ENCODE peak calls at places on chromosomes 6 and 20, in four cellular contexts. Z is MM.1S, J is ovary, P is pancreas. Y is an unnamed sample. For H3K9me3, the result is how much of the 10 kb centered on the place peaks cover.

GRCh38 chr6:46776070-46776752 is 17.0 kb upstream of the MEP1A start:
- DNase-seq in Z (no peak), J (no peak), P (no peak), Y (no peak)

GRCh38 chr6:110561708-110562107 is 85.3 kb upstream of the SLC22A16 start:
- DNase-seq in Z (no peak), J (no peak), P (no peak), Y (no peak)

GRCh38 chr6:151695181-151695580 is 112.3 kb upstream of the ESR1 start:
- DNase-seq in Z (no peak), J (no peak), P (no peak), Y (no peak)

GRCh38 chr20:58161192-58161591 is 67.3 kb downstream of the ANKRD60 start:
- DNase-seq in Z (no peak), J (no peak), P (no peak), Y (no peak)

GRCh38 chr20:50274570-50275430 is 84.2 kb downstream of the CEBPB start:
- DNase-seq in Z (no peak), J (no peak), P (no peak), Y (peak)

GRCh38 chr6:96001891-96002575 is 13.7 kb upstream of the FUT9 start:
- DNase-seq in Z (no peak), J (no peak), P (peak), Y (no peak)

GRCh38 chr6:37288247-37288646 is 30.3 kb upstream of the TMEM217 start:
- DNase-seq in Z (no peak), J (no peak), P (no peak), Y (no peak)

GRCh38 chr6:811806-812205 is 118.9 kb upstream of the EXOC2 start:
- DNase-seq in Z (no peak), J (no peak), P (no peak), Y (no peak)

GRCh38 chr6:148751233-148751632 is 4.4 kb downstream of the UST start:
- DNase-seq in Z (no peak), J (no peak), P (no peak), Y (no peak)

GRCh38 chr20:40571625-40572024 is 117.4 kb downstream of the MAFB start:
- DNase-seq in Z (no peak), J (no peak), P (no peak), Y (peak)

GRCh38 chr6:14444296-14444993 is 326.9 kb downstream of the CD83 start:
- DNase-seq in Z (no peak), J (no peak), P (no peak), Y (no peak)

GRCh38 chr20:53547664-53548239 is 45.9 kb downstream of the ZNF217 start:
- DNase-seq in Z (peak), J (peak), P (no peak), Y (peak)

GRCh38 chr6:7338031-7338430 is 25.0 kb upstream of the SSR1 start:
- DNase-seq in Z (no peak), J (no peak), P (no peak), Y (no peak)

GRCh38 chr6:397056-397455 is 5.5 kb downstream of the IRF4 start:
- DNase-seq in Z (no peak), J (no peak), P (no peak), Y (no peak)

GRCh38 chr6:152981989-152982767 is 663 bp downstream of the FBXO5 start:
- DNase-seq in Z (no peak), J (peak), P (peak), Y (peak)

GRCh38 chr20:51565741-51566140 is 23.2 kb upstream of the NFATC2 start:
- DNase-seq in Z (peak), J (no peak), P (no peak), Y (no peak)

GRCh38 chr6:135537782-135538301 is 40.3 kb upstream of the AHI1 start:
- DNase-seq in Z (peak), J (no peak), P (no peak), Y (no peak)

GRCh38 chr6:154805288-154805911 is 72.2 kb downstream of the SCAF8 start:
- DNase-seq in Z (peak), J (no peak), P (no peak), Y (no peak)

GRCh38 chr20:42100137-42100704 is 482.0 kb upstream of the CHD6 start:
- DNase-seq in Z (no peak), J (no peak), P (no peak), Y (no peak)

GRCh38 chr20:42097741-42098140 is 479.6 kb upstream of the CHD6 start:
- DNase-seq in Z (peak), J (no peak), P (no peak), Y (no peak)

DNA sequence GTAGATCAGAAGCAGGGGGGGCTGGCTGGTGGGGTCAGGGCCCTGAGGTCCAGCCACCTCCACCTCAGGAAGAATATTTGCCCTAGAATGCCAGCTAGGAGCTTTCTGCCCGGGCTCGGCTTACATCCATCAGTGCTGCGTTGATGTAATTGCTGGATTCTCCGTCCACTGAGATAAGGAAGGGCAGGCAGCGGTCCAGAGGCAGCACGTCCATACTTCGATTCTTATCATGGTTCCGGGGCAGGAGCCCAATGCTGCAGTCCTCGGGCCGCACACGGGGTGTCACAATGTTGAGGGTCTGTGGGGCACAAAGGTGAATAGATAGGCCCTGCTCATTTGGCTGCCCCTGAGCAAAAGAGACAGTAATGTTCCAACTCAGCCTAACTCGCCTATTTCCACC is 483.8 kb upstream of the CHD6 start:
- DNase-seq in Z (no peak), J (no peak), P (no peak), Y (no peak)
- H3K9me3 ChIP-seq in Z (under half), J (under half), P (under half), Y (under half)

DNA sequence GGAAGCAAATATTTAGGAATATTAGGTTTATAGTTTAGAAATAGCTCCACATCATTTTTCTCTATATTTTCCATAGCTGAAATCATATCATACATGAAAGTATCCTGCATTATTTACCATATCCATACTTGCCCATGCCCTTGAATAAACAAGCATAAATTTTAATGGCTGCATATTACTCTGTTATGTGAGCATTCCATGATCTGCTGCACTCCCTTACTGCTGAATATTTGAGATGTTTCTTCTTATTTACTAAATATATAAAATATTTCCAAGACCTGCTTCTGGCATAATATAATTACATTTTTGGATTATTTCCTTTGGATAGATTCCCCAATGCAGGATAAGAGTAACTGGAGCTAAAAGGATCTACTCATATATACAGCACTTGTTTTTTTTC is 76.3 kb downstream of the MAN1A1 start:
- DNase-seq in Z (no peak), J (no peak), P (no peak), Y (no peak)
- TF ChIP-seq CTCF in Z (no peak), J (no peak), P (no peak), Y (no peak)

GRCh38 chr6:170058878-170059485 is 231.9 kb downstream of the DLL1 start:
- DNase-seq in Z (no peak), J (no peak), P (no peak), Y (peak)
- H3K9me3 ChIP-seq in Z (under half), J (under half), P (under half), Y (under half)

DNA sequence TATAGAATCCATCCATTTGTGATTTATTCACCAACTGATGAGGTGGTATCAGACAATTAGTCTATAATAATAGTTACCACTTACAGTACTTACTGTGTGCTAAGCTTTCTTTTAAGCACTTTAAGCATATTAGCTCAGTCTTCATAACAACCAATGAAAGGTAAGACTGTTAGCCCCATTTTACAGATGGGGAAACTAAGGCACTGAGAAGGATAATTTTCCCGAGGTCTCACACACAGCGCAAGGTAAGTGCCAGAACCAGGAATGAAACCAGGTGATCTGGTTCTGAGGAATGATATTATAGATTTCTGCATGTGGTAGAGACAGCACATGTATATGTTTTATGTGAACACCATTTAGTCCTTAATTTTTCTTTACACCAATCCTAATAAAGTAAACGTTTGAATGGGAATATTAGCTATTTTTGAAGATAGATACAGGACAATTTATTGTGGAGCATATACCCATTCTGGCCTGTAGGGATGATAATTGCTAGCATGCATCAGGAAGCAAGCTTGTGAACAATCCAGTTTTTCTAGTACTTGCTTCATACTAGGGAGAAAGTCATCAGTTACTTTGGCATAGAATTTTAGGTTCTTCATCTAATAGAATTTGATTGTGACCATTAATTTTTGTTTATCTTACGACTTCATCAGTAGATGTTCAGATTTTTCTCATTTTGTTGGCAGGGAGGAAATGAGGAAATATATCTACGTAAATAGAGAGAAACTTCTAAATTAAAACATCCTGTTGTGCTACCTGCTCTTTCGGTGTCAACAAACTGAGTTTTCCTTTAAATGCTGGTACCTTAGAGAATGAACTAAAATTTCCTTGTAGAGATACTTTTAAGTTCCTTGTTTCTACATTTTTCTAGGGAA is 3.0 kb downstream of the YWHAB start:
- DNase-seq in Z (no peak), J (no peak), P (no peak), Y (no peak)
- TF ChIP-seq CTCF in Z (peak), J (no peak), P (no peak), Y (no peak)

GRCh38 chr6:4320860-4321259 is 185.5 kb upstream of the ECI2 start:
- DNase-seq in Z (no peak), J (no peak), P (no peak), Y (no peak)
- H3K9me3 ChIP-seq in Z (under half), J (under half), P (under half), Y (under half)

GRCh38 chr20:62011938-62012534 is 53.6 kb downstream of the TAF4 start:
- DNase-seq in Z (no peak), J (no peak), P (no peak), Y (no peak)

GRCh38 chr20:62009869-62010445 is 55.7 kb downstream of the TAF4 start:
- DNase-seq in Z (no peak), J (no peak), P (peak), Y (no peak)

GRCh38 chr20:62011403-62011791 is 54.3 kb downstream of the TAF4 start:
- DNase-seq in Z (no peak), J (no peak), P (no peak), Y (no peak)

GRCh38 chr20:62009322-62009721 is 56.4 kb downstream of the TAF4 start:
- DNase-seq in Z (no peak), J (no peak), P (peak), Y (no peak)

GRCh38 chr20:62010551-62011402 is 54.9 kb downstream of the TAF4 start:
- DNase-seq in Z (peak), J (peak), P (peak), Y (peak)
- TF ChIP-seq CTCF in Z (peak), J (peak), P (peak), Y (peak)

DNA sequence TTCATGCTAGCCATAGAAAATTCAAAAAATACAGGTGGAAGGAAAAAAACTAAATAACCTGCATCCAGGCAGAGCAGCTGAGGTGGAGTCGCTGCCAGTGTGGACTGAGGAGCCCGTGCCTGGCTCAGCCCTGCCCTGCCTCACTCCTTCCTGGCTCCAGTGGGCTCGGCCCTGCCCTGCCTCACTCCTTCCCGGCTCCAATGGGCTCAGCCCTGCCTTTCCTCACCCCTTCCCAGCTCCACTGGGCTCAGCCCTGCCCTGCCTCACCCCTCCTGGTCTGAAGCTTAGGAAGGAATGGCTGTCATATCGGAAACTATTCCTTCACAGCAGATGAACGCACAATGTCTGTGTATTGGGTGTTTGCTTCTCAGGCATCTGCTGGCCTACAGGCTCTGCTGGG is 142.1 kb downstream of the SMOC2 start:
- DNase-seq in Z (no peak), J (no peak), P (no peak), Y (no peak)
- H3K9me3 ChIP-seq in Z (under half), J (under half), P (under half), Y (under half)

Y was measured in right lobe of liver.